ENCODE peak calls at places on chromosomes 6 and 20, in seven cellular contexts. One of them, this sample, is unnamed.

GRCh38 chr6:25365159-25365558 is 86.0 kb downstream of the CARMIL1 start:
- DNase-seq in OCI-LY7: no peak
- DNase-seq in GM06990: no peak
- DNase-seq in GM23338: no peak
- DNase-seq in Peyer's patch: no peak
- DNase-seq in H1: no peak
- DNase-seq in astrocyte of the spinal cord: no peak
- DNase-seq in this sample: no peak

GRCh38 chr6:73586416-73586974 is 65.7 kb upstream of the EEF1A1 start:
- DNase-seq in OCI-LY7: no peak
- DNase-seq in GM06990: no peak
- DNase-seq in GM23338: no peak
- DNase-seq in Peyer's patch: no peak
- DNase-seq in H1: no peak
- DNase-seq in astrocyte of the spinal cord: no peak
- DNase-seq in this sample: no peak

GRCh38 chr6:82711105-82711829 is 347.6 kb downstream of the TPBG start:
- DNase-seq in OCI-LY7: no peak
- DNase-seq in GM06990: no peak
- DNase-seq in GM23338: no peak
- DNase-seq in Peyer's patch: no peak
- DNase-seq in H1: no peak
- DNase-seq in astrocyte of the spinal cord: no peak
- DNase-seq in this sample: no peak

GRCh38 chr6:149965191-149966020 is 1.7 kb downstream of the ULBP1 start:
- DNase-seq in OCI-LY7: peak; percentile 22
- DNase-seq in GM06990: no peak
- DNase-seq in GM23338: peak; percentile 60
- DNase-seq in Peyer's patch: no peak
- DNase-seq in H1: peak; percentile 67
- DNase-seq in astrocyte of the spinal cord: no peak
- DNase-seq in this sample: no peak

GRCh38 chr6:39137235-39137634 is 22.2 kb upstream of the SAYSD1 start:
- DNase-seq in OCI-LY7: peak; percentile 51
- DNase-seq in GM06990: no peak
- DNase-seq in GM23338: peak; percentile 92
- DNase-seq in Peyer's patch: peak; percentile 65
- DNase-seq in H1: peak; percentile 66
- DNase-seq in astrocyte of the spinal cord: peak; percentile 7
- DNase-seq in this sample: peak; percentile 43

GRCh38 chr6:133548409-133548808 is 307.3 kb downstream of the EYA4 start:
- DNase-seq in OCI-LY7: no peak
- DNase-seq in GM06990: no peak
- DNase-seq in GM23338: peak; percentile 25
- DNase-seq in Peyer's patch: no peak
- DNase-seq in H1: no peak
- DNase-seq in astrocyte of the spinal cord: peak; percentile 84
- DNase-seq in this sample: no peak

GRCh38 chr20:43584448-43585138 is 6.1 kb upstream of the IFT52 start:
- DNase-seq in OCI-LY7: no peak
- DNase-seq in GM06990: no peak
- DNase-seq in GM23338: peak; percentile 22
- DNase-seq in Peyer's patch: no peak
- DNase-seq in H1: no peak
- DNase-seq in astrocyte of the spinal cord: peak; percentile 50
- DNase-seq in this sample: no peak

GRCh38 chr6:150527100-150527499 is 72.6 kb upstream of the PLEKHG1 start:
- DNase-seq in OCI-LY7: no peak
- DNase-seq in GM06990: no peak
- DNase-seq in GM23338: no peak
- DNase-seq in Peyer's patch: no peak
- DNase-seq in H1: no peak
- DNase-seq in astrocyte of the spinal cord: peak; percentile 26
- DNase-seq in this sample: peak; percentile 46

GRCh38 chr6:56314683-56315523 is 67.5 kb upstream of the COL21A1 start:
- DNase-seq in OCI-LY7: peak; percentile 31
- DNase-seq in GM06990: no peak
- DNase-seq in GM23338: peak; percentile 77
- DNase-seq in Peyer's patch: no peak
- DNase-seq in H1: peak; percentile 68
- DNase-seq in astrocyte of the spinal cord: peak; percentile 63
- DNase-seq in this sample: peak; percentile 50

GRCh38 chr6:53961679-53962370 is 149.4 kb upstream of the MLIP start:
- DNase-seq in OCI-LY7: no peak
- DNase-seq in GM06990: no peak
- DNase-seq in GM23338: peak; percentile 76
- DNase-seq in Peyer's patch: no peak
- DNase-seq in H1: no peak
- DNase-seq in astrocyte of the spinal cord: no peak
- DNase-seq in this sample: no peak

GRCh38 chr6:99016355-99016754 is 68.6 kb upstream of the FBXL4 start:
- DNase-seq in OCI-LY7: no peak
- DNase-seq in GM06990: no peak
- DNase-seq in GM23338: no peak
- DNase-seq in Peyer's patch: no peak
- DNase-seq in H1: no peak
- DNase-seq in astrocyte of the spinal cord: peak; percentile 94
- DNase-seq in this sample: peak; percentile 35

GRCh38 chr6:106194949-106195919 is 109.1 kb downstream of the PRDM1 start:
- DNase-seq in OCI-LY7: no peak
- DNase-seq in GM06990: no peak
- DNase-seq in GM23338: no peak
- DNase-seq in Peyer's patch: peak; percentile 55
- DNase-seq in H1: no peak
- DNase-seq in astrocyte of the spinal cord: peak; percentile 52
- DNase-seq in this sample: peak; percentile 100

GRCh38 chr20:53944796-53945195 is 125.6 kb downstream of the BCAS1 start:
- DNase-seq in OCI-LY7: no peak
- DNase-seq in GM06990: no peak
- DNase-seq in GM23338: no peak
- DNase-seq in Peyer's patch: no peak
- DNase-seq in H1: no peak
- DNase-seq in astrocyte of the spinal cord: no peak
- DNase-seq in this sample: no peak

GRCh38 chr20:53945478-53945877 is 124.9 kb downstream of the BCAS1 start:
- DNase-seq in OCI-LY7: no peak
- DNase-seq in GM06990: no peak
- DNase-seq in GM23338: no peak
- DNase-seq in Peyer's patch: no peak
- DNase-seq in H1: no peak
- DNase-seq in astrocyte of the spinal cord: no peak
- DNase-seq in this sample: no peak

GRCh38 chr20:53942121-53942816 is 128.1 kb downstream of the BCAS1 start:
- DNase-seq in OCI-LY7: peak; percentile 63
- DNase-seq in GM06990: peak; percentile 50
- DNase-seq in GM23338: peak; percentile 67
- DNase-seq in Peyer's patch: no peak
- DNase-seq in H1: peak; percentile 63
- DNase-seq in astrocyte of the spinal cord: peak; percentile 29
- DNase-seq in this sample: peak; percentile 57

GRCh38 chr20:53942973-53943372 is 127.4 kb downstream of the BCAS1 start:
- DNase-seq in OCI-LY7: no peak
- DNase-seq in GM06990: no peak
- DNase-seq in GM23338: no peak
- DNase-seq in Peyer's patch: no peak
- DNase-seq in H1: peak; percentile 41
- DNase-seq in astrocyte of the spinal cord: no peak
- DNase-seq in this sample: no peak

DNA sequence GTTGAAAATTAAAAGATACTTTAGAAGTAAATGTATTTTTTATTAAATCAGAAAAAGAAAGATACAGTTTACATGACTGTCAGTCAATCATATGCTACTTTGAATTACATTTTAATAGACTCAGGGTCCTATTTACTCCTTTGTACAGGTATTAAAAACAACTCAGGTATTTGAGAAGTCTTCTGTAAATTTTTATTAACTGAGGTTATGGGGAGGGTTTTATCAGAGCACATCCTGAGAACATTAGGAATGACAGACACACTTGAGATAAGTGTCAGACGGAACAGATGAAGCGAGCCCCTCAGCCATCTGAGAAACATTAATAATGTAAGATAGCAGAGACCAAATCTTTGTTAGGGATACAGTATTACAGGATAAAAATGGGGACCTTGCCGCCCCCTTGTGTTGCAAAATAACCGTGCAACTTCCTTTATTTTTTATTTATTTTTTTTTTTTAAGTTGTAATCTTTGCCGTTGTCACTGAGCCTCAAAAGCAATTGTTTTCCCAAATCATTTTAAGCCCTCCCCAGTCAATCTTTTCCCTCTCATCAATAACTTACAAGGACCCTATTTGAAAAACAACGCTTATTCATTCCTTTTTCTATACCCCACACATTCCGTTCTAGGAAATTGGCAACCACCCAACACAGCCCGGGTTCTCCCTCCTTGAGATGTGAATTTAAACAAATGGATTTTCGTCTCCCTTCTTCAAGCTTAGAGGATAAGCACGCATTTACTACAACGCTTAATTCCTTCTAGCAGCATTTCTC is 126.7 kb downstream of the BCAS1 start:
- DNase-seq in OCI-LY7: peak; percentile 66
- DNase-seq in GM06990: no peak
- DNase-seq in GM23338: peak; percentile 50
- DNase-seq in Peyer's patch: peak; percentile 64
- DNase-seq in H1: peak; percentile 44
- DNase-seq in astrocyte of the spinal cord: peak; percentile 58
- DNase-seq in this sample: peak; percentile 30
- H3K4me3 ChIP-seq in OCI-LY7: no peak overlapping the region
- H3K4me3 ChIP-seq in GM06990: no peak overlapping the region
- H3K4me3 ChIP-seq in GM23338: no peak overlapping the region
- H3K4me3 ChIP-seq in Peyer's patch: no peak overlapping the region
- H3K4me3 ChIP-seq in H1: no peak overlapping the region
- H3K4me3 ChIP-seq in astrocyte of the spinal cord: peak overlapping the region; percentile 25
- H3K4me3 ChIP-seq in this sample: no peak overlapping the region

DNA sequence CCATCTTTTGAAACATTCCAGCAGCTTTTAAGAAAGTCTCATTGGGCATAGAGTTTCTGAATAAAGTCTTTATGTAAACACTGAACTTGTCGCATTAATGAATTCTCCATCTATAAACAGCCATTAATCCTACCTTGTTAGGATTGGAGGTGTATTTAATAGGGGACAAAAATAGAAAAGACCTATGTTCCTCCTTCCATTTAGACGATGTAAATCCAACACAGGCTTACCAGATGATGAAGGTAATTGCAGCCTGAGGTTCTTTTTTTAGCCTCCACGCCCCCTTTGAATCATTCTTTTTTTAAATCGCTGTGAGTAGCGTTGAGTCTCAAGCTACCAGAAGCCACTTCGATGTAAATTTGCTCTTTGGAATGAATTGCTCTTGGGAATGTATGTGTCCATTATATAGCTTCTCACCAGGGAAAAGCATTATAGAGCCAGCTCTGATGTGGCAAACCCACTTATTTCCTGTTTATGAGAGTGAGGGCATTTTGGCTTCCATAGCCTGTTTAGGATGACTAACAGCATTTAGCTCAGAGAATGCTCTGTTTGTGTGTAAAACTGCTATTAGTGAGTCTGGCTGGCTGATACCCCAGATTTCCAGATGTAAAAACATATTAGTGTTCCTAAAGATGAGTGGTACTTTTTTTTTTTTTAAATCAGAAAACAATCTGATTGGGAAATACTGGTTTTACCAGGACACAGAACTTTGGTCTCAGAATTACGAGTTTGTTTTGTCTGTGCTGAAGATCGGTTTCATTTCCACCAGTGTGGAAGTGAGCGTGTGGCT is 74.9 kb upstream of the CLDN20 start:
- DNase-seq in OCI-LY7: no peak
- DNase-seq in GM06990: no peak
- DNase-seq in GM23338: no peak
- DNase-seq in Peyer's patch: no peak
- DNase-seq in H1: no peak
- DNase-seq in astrocyte of the spinal cord: peak; percentile 97
- DNase-seq in this sample: peak; percentile 83
- TF ChIP-seq CTCF in OCI-LY7: no peak
- TF ChIP-seq CTCF in GM06990: no peak
- TF ChIP-seq CTCF in GM23338: no peak
- TF ChIP-seq CTCF in Peyer's patch: no peak
- TF ChIP-seq CTCF in H1: no peak
- TF ChIP-seq CTCF in astrocyte of the spinal cord: no peak
- TF ChIP-seq CTCF in this sample: no peak

GRCh38 chr20:36852187-36852586 is 23.8 kb upstream of the TLDC2 start:
- DNase-seq in OCI-LY7: peak; percentile 28
- DNase-seq in GM06990: peak; percentile 61
- DNase-seq in GM23338: no peak
- DNase-seq in Peyer's patch: no peak
- DNase-seq in H1: no peak
- DNase-seq in astrocyte of the spinal cord: no peak
- DNase-seq in this sample: no peak
- H3K4me3 ChIP-seq in OCI-LY7: peak overlapping the region; percentile 5
- H3K4me3 ChIP-seq in GM06990: peak overlapping the region; percentile 57
- H3K4me3 ChIP-seq in GM23338: no peak overlapping the region
- H3K4me3 ChIP-seq in Peyer's patch: no peak overlapping the region
- H3K4me3 ChIP-seq in H1: no peak overlapping the region
- H3K4me3 ChIP-seq in astrocyte of the spinal cord: no peak overlapping the region
- H3K4me3 ChIP-seq in this sample: no peak overlapping the region

GRCh38 chr6:123777554-123777953 is 26.1 kb upstream of the NKAIN2 start:
- DNase-seq in OCI-LY7: no peak
- DNase-seq in GM06990: no peak
- DNase-seq in GM23338: no peak
- DNase-seq in Peyer's patch: no peak
- DNase-seq in H1: no peak
- DNase-seq in astrocyte of the spinal cord: peak; percentile 46
- DNase-seq in this sample: peak; percentile 56
- TF ChIP-seq CTCF in OCI-LY7: peak; percentile 38
- TF ChIP-seq CTCF in GM06990: no peak
- TF ChIP-seq CTCF in GM23338: no peak
- TF ChIP-seq CTCF in Peyer's patch: no peak
- TF ChIP-seq CTCF in H1: no peak
- TF ChIP-seq CTCF in astrocyte of the spinal cord: peak; percentile 45
- TF ChIP-seq CTCF in this sample: peak; percentile 17